ENCODE peak calls at places on chromosomes 13 and 19, in ten cellular contexts. R is activated CD4-positive, CD25-positive, alpha-beta regulatory T cell treated with anti-CD3 and anti-CD28 coated beads, Interleukin-2, amount 50 U/mL, for 16 hours; F is anterior cingulate cortex; U is stimulated activated CD8-positive, alpha-beta memory T cell treated with anti-CD3 and anti-CD28 coated beads, Interleukin-4, amount 100 ng/mL, for 24 hours; I is iris pigment epithelial cell; C is endothelial cell; T is NCI-H187; Q is activated effector memory CD4-positive, alpha-beta T cell treated with Interleukin-2 at 50 U/mL for 16 hours; K is colonic mucosa; V is HTR-8/SVneo. S is an unnamed sample.

GRCh38 chr13:26473571-26474230 is 83.8 kb upstream of the WASF3 start:
- DNase-seq in R (no peak), F (no peak), U (no peak), I (no peak), C (no peak), T (no peak), Q (no peak), K (no peak), V (no peak), S (no peak)

GRCh38 chr19:47324502-47324901 is 7.5 kb upstream of the C5AR2 start:
- DNase-seq in R (no peak), F (no peak), U (no peak), I (no peak), C (no peak), T (no peak), Q (no peak), K (no peak), V (no peak), S (no peak)

GRCh38 chr19:33143897-33144405 is 12.0 kb downstream of the WDR88 start:
- DNase-seq in R (peak; percentile 17), F (peak; percentile 14), U (no peak), I (peak; percentile 38), C (peak; percentile 69), T (peak; percentile 7), Q (peak; percentile 39), K (peak; percentile 66), V (peak; percentile 80), S (peak; percentile 29)

GRCh38 chr19:36032251-36033104 is at the start of gene CLIP3:
- DNase-seq in R (no peak), F (peak; percentile 78), U (peak; percentile 34), I (peak; percentile 48), C (peak; percentile 73), T (peak; percentile 42), Q (no peak), K (peak; percentile 32), V (peak; percentile 96), S (peak; percentile 51)

GRCh38 chr19:19506592-19506991 is 8.8 kb downstream of the TSSK6 start:
- DNase-seq in R (no peak), F (no peak), U (no peak), I (no peak), C (no peak), T (no peak), Q (no peak), K (no peak), V (no peak), S (no peak)

GRCh38 chr19:1665565-1666047 is 13.2 kb upstream of the TCF3 start:
- DNase-seq in R (no peak), F (no peak), U (no peak), I (no peak), C (no peak), T (no peak), Q (no peak), K (no peak), V (no peak), S (no peak)

GRCh38 chr13:67118277-67118676 is 111.9 kb downstream of the PCDH9 start:
- DNase-seq in R (no peak), F (no peak), U (no peak), I (no peak), C (no peak), T (no peak), Q (no peak), K (no peak), V (no peak), S (no peak)

GRCh38 chr19:40315812-40316475 is 30.8 kb upstream of the AKT2 start:
- DNase-seq in R (no peak), F (no peak), U (no peak), I (no peak), C (no peak), T (no peak), Q (no peak), K (no peak), V (no peak), S (no peak)

GRCh38 chr19:56596676-56597075 is 1.6 kb downstream of the ZNF71 start:
- DNase-seq in R (no peak), F (no peak), U (no peak), I (no peak), C (peak; percentile 10), T (no peak), Q (no peak), K (no peak), V (no peak), S (no peak)

GRCh38 chr13:111202745-111203144 is 87.6 kb downstream of the ARHGEF7 start:
- DNase-seq in R (no peak), F (no peak), U (no peak), I (peak; percentile 92), C (no peak), T (no peak), Q (no peak), K (no peak), V (peak; percentile 24), S (peak; percentile 90)

GRCh38 chr13:44015133-44015532 is 135.4 kb downstream of the LACC1 start:
- DNase-seq in R (no peak), F (no peak), U (no peak), I (no peak), C (no peak), T (no peak), Q (no peak), K (no peak), V (no peak), S (peak; percentile 21)

GRCh38 chr19:39047076-39047475 is 14.7 kb upstream of the FBXO27 start:
- DNase-seq in R (no peak), F (no peak), U (no peak), I (no peak), C (no peak), T (no peak), Q (no peak), K (no peak), V (no peak), S (no peak)

GRCh38 chr13:29105779-29106178 is 285.6 kb downstream of the MTUS2 start:
- DNase-seq in R (no peak), F (no peak), U (no peak), I (no peak), C (no peak), T (no peak), Q (no peak), K (no peak), V (no peak), S (no peak)

GRCh38 chr13:83221256-83221655 is 661.0 kb downstream of the SLITRK1 start:
- DNase-seq in R (no peak), F (no peak), U (no peak), I (peak; percentile 63), C (no peak), T (no peak), Q (no peak), K (no peak), V (no peak), S (no peak)

GRCh38 chr13:91381371-91381770 is 17.1 kb upstream of the GPC5 start:
- DNase-seq in R (no peak), F (no peak), U (no peak), I (peak; percentile 12), C (no peak), T (no peak), Q (no peak), K (no peak), V (no peak), S (no peak)

GRCh38 chr13:45674908-45675307 is 27.2 kb upstream of the CBY2 start:
- DNase-seq in R (no peak), F (no peak), U (no peak), I (peak; percentile 50), C (no peak), T (no peak), Q (no peak), K (no peak), V (peak; percentile 66), S (peak; percentile 83)

GRCh38 chr13:35888327-35888940 is 242.7 kb downstream of the DCLK1 start:
- DNase-seq in R (no peak), F (no peak), U (no peak), I (no peak), C (no peak), T (no peak), Q (no peak), K (no peak), V (no peak), S (peak; percentile 18)

GRCh38 chr13:36355632-36356031 is 9.4 kb upstream of the SPART start:
- DNase-seq in R (no peak), F (no peak), U (no peak), I (no peak), C (no peak), T (no peak), Q (no peak), K (no peak), V (no peak), S (no peak)

GRCh38 chr19:45595814-45596213 is 6.2 kb downstream of the GPR4 start:
- DNase-seq in R (no peak), F (no peak), U (no peak), I (no peak), C (no peak), T (no peak), Q (no peak), K (no peak), V (no peak), S (no peak)

GRCh38 chr19:38425810-38426466 is at the start of gene RASGRP4:
- DNase-seq in R (peak; percentile 43), F (peak; percentile 6), U (peak; percentile 8), I (no peak), C (no peak), T (no peak), Q (no peak), K (peak; percentile 32), V (no peak), S (no peak)

GRCh38 chr19:1811942-1812425 is at the start of gene ATP8B3:
- DNase-seq in R (peak; percentile 55), F (no peak), U (no peak), I (no peak), C (no peak), T (no peak), Q (no peak), K (no peak), V (no peak), S (no peak)

GRCh38 chr13:75135325-75135825 is 346.6 kb downstream of the TBC1D4 start:
- DNase-seq in R (no peak), F (no peak), U (no peak), I (peak; percentile 98), C (no peak), T (no peak), Q (no peak), K (no peak), V (peak; percentile 4), S (peak; percentile 100)

GRCh38 chr13:72983085-72983768 is 75.6 kb upstream of the KLF5 start:
- DNase-seq in R (no peak), F (no peak), U (no peak), I (peak; percentile 92), C (no peak), T (no peak), Q (no peak), K (peak; percentile 56), V (no peak), S (peak; percentile 91)

GRCh38 chr19:19232231-19232630 is 20.5 kb downstream of the NCAN start:
- DNase-seq in R (no peak), F (no peak), U (no peak), I (no peak), C (no peak), T (no peak), Q (no peak), K (no peak), V (no peak), S (no peak)

GRCh38 chr19:1854032-1854541 is 5.8 kb upstream of the REXO1 start:
- DNase-seq in R (no peak), F (no peak), U (no peak), I (no peak), C (peak; percentile 15), T (no peak), Q (no peak), K (no peak), V (no peak), S (no peak)

GRCh38 chr19:14023404-14024235 is 4.3 kb upstream of the RLN3 start:
- DNase-seq in R (no peak), F (no peak), U (no peak), I (peak; percentile 50), C (peak; percentile 66), T (no peak), Q (no peak), K (peak; percentile 72), V (peak; percentile 70), S (peak; percentile 64)

GRCh38 chr13:43686557-43686956 is 100.2 kb downstream of the ENOX1 start:
- DNase-seq in R (no peak), F (no peak), U (no peak), I (peak; percentile 97), C (no peak), T (no peak), Q (no peak), K (no peak), V (peak; percentile 22), S (peak; percentile 91)

GRCh38 chr13:113526466-113527220 is 36.1 kb upstream of the DCUN1D2 start:
- DNase-seq in R (no peak), F (no peak), U (no peak), I (no peak), C (no peak), T (peak; percentile 46), Q (no peak), K (no peak), V (no peak), S (no peak)

S was measured in amniotic epithelial cell.